ENCODE peak calls at places on chromosomes 5 and 9, in five cellular contexts. B is upper lobe of right lung; Z is uterus; T is CD4-positive, CD25-positive, alpha-beta regulatory T cell; V is CD8-positive, alpha-beta memory T cell. J is an unnamed sample.
A peak's percentile ranks its signal among the peaks of the same experiment; 100 is the strongest.

GRCh38 chr5:162324356-162324755 is 256.8 kb downstream of the GABRG2 start:
- DNase-seq in T (no peak), B (no peak), V (no peak), Z (no peak), J (no peak)

GRCh38 chr5:95715799-95716461 is 15.2 kb upstream of the RHOBTB3 start:
- DNase-seq in Z (no peak), T (no peak), B (no peak), V (no peak), J (no peak)

GRCh38 chr5:37495668-37496067 is 116.5 kb downstream of the WDR70 start:
- DNase-seq in B (no peak), V (no peak), T (no peak), Z (no peak), J (no peak)

GRCh38 chr5:32308951-32309350 is 3.8 kb downstream of the MTMR12 start:
- DNase-seq in B (no peak), Z (no peak), V (no peak), T (no peak), J (no peak)

GRCh38 chr9:79120533-79121315 is 451.0 kb upstream of the TLE4 start:
- DNase-seq in Z (no peak), V (no peak), B (no peak), T (no peak), J (no peak)

GRCh38 chr9:110531776-110532175 is 47.8 kb downstream of the SVEP1 start:
- DNase-seq in V (no peak), Z (no peak), T (no peak), B (no peak), J (no peak)

GRCh38 chr9:135088979-135089847 is 1.7 kb downstream of the OLFM1 start:
- DNase-seq in T (no peak), V (no peak), B (no peak), Z (no peak), J (no peak)

GRCh38 chr5:57066921-57067914 is 106.6 kb upstream of the GPBP1 start:
- DNase-seq in V (no peak), Z (no peak), T (no peak), B (no peak), J (no peak)

GRCh38 chr5:113027015-113027414 is 50.4 kb downstream of the DCP2 start:
- DNase-seq in Z (no peak), B (no peak), T (no peak), V (no peak), J (no peak)

GRCh38 chr5:113027431-113027830 is 50.8 kb downstream of the DCP2 start:
- DNase-seq in Z (no peak), V (no peak), T (no peak), B (no peak), J (no peak)

GRCh38 chr5:113031557-113031956 is 55.0 kb downstream of the DCP2 start:
- DNase-seq in V (no peak), Z (no peak), B (no peak), T (no peak), J (no peak)

GRCh38 chr5:113031132-113031531 is 54.5 kb downstream of the DCP2 start:
- DNase-seq in Z (no peak), T (no peak), B (no peak), V (no peak), J (no peak)

GRCh38 chr5:113029614-113030013 is 53.0 kb downstream of the DCP2 start:
- DNase-seq in V (no peak), B (no peak), Z (no peak), T (no peak), J (no peak)
- H3K4me1 ChIP-seq in V (no peaks in the 10 kb centered on the region), B (no peaks in the 10 kb centered on the region), Z (no peaks in the 10 kb centered on the region), T (peaks cover 4% of the 10 kb centered on the region), J (no peaks in the 10 kb centered on the region)

GRCh38 chr5:151643385-151643784 is 43.3 kb downstream of the SPARC start:
- DNase-seq in B (no peak), V (no peak), T (no peak), Z (no peak), J (no peak)

GRCh38 chr5:151648089-151648488 is 38.6 kb downstream of the SPARC start:
- DNase-seq in T (no peak), Z (no peak), V (no peak), B (no peak), J (no peak)

GRCh38 chr5:151647320-151647861 is 39.3 kb downstream of the SPARC start:
- DNase-seq in T (no peak), V (no peak), B (no peak), Z (no peak), J (no peak)

GRCh38 chr5:151648988-151649387 is 37.7 kb downstream of the SPARC start:
- DNase-seq in B (no peak), T (no peak), V (no peak), Z (no peak), J (no peak)

DNA sequence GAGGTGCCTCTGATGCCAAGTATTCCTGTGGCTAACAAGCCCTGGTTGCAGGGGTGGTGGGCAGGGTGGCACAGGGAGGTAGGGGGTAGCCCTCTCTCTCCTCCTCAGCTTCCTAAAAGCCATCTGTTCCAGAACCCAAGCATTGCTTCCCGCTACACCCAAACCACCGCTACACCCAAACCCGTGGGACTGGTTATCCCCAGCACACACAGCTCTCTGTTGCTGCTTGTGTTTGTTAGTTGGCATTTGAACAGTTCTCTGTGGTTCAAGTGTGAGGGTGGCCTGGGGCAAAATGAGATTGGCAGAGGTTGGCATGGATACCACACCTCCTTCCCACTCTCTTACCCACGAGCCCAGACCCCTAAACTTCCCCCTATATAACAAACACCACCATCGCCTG is 40.4 kb downstream of the SPARC start:
- DNase-seq in V (no peak), T (no peak), B (no peak), Z (no peak), J (no peak)
- H3K4me1 ChIP-seq in V (no peaks in the 10 kb centered on the region), T (no peaks in the 10 kb centered on the region), B (no peaks in the 10 kb centered on the region), Z (no peaks in the 10 kb centered on the region), J (no peaks in the 10 kb centered on the region)

DNA sequence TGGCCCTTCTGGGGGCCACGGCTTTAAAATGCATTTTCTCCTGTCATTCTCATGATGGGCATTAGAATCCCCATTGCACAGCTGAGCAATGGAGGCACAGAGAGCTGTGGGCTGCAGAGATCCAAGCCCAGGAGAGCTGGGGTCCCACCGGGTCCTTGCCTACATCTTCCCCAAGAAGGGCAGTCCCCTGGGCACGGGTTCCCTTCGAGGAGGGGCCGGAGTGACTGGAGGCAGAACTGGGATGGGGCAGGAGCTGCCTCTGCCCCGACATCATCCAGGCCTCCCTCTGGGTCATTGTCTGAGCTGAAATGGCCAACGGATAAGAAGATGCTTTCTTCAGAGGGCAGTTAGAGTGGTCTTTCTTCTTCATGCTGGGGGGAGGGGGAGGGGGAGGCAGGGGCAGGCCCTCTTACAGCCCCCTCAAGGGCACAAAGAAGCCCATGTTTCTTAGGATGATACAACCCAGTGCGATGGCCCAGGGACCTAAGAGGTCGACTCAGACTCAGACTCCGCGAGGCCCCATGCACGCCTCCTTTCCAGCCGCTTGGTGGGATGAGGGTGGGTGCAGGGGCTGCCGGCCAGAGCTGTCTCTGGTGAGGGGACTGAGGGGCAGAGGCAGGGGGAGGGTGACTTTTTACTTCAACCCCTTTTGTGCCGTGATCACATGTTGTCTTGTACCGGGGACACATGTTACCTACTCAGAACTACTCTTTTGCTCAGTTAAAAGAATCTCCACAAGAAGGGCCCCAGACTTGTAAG is 112.4 kb upstream of the IRX2 start:
- DNase-seq in V (no peak), Z (no peak), T (no peak), B (peak; percentile 47), J (no peak)
- H3K4me1 ChIP-seq in V (no peaks in the 10 kb centered on the region), Z (no peaks in the 10 kb centered on the region), T (no peaks in the 10 kb centered on the region), B (no peaks in the 10 kb centered on the region), J (no peaks in the 10 kb centered on the region)

GRCh38 chr9:136657975-136658848 is 4.5 kb upstream of the EGFL7 start:
- DNase-seq in V (no peak), T (no peak), B (peak; percentile 61), Z (peak; percentile 13), J (peak; percentile 43)
- H3K4me1 ChIP-seq in V (peaks cover 7% of the 10 kb centered on the region), T (peaks cover 18% of the 10 kb centered on the region), B (peaks cover 9% of the 10 kb centered on the region), Z (no peaks in the 10 kb centered on the region), J (no peaks in the 10 kb centered on the region)

DNA sequence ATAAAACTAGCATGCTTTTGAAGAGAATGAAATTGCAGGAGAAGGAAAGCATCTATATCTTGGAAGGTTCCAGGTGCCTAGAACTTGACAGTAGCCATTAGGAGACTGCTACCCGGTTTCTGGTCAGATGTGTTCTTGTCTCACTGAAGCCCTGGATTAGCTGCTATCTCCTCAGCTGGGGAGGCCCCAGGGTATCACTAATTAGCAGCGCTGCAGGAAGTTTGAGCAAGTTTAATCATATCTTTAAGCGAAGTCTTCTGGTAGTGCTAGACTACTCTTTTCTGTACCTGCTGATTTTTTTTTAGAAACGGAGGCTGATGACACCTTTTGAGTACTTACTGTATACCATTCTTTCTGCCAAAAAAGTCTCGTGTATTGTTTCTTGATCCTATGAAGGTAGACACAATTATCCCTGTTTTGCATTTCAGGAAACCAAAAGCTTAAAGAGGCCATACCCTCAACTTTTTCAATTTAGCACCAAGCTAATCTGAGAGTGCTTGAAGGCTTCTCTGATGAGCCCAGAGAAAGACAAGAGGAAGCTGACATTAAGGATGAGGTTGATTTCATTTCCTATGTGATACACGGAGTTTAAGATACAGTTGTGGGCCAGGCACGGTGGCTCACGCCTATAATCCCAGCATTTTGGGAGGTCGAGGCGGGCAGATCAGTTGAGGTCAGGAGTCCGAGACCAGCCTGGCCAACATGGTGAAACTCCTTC is 201.3 kb downstream of the ARHGAP26 start:
- DNase-seq in T (no peak), B (no peak), V (no peak), Z (no peak), J (no peak)
- H3K4me1 ChIP-seq in T (no peaks in the 10 kb centered on the region), B (peaks cover 3% of the 10 kb centered on the region), V (peaks cover 53% of the 10 kb centered on the region), Z (no peaks in the 10 kb centered on the region), J (no peaks in the 10 kb centered on the region)